ENCODE peak calls at places on chromosome 2, in ten cellular contexts. Q is germinal center; N is activated T-helper 1 cell treated with anti-CD3 and anti-CD28 coated beads, Interleukin-2, amount 50 U/mL, for 16 hours; C is stimulated activated CD8-positive, alpha-beta memory T cell treated with anti-CD3 and anti-CD28 coated beads, Interleukin-15, amount 100 ng/mL, for 1 hour; W is activated CD4-positive, alpha-beta T cell treated with anti-CD3 and anti-CD28 coated beads, Interleukin-2, amount 50 U/mL, for 48 hours; F is KBM-7; D is endothelial cell; I is stimulated activated CD4-positive, alpha-beta T cell treated with anti-CD3 and anti-CD28 coated beads, Interleukin-2, amount 100 ng/mL, for 4 hours; J is mesenteric fat pad; G is astrocyte. T is an unnamed sample.

GRCh38 chr2:234835738-234836137 is 116.1 kb upstream of the SH3BP4 start:
- DNase-seq in Q (no peak), N (no peak), C (no peak), W (no peak), F (no peak), D (no peak), I (no peak), J (no peak), G (no peak), T (no peak)

GRCh38 chr2:83689402-83689801 is 769.7 kb downstream of the SUCLG1 start:
- DNase-seq in Q (no peak), N (no peak), C (no peak), W (no peak), F (no peak), D (no peak), I (no peak), J (no peak), G (no peak), T (no peak)

GRCh38 chr2:181300600-181301291 is 156.4 kb upstream of the ITGA4 start:
- DNase-seq in Q (no peak), N (no peak), C (no peak), W (no peak), F (peak), D (no peak), I (no peak), J (no peak), G (no peak), T (no peak)

GRCh38 chr2:109459485-109459884 is 154.3 kb downstream of the SEPTIN10 start:
- DNase-seq in Q (no peak), N (no peak), C (no peak), W (no peak), F (no peak), D (no peak), I (no peak), J (peak), G (peak), T (no peak)

GRCh38 chr2:224775638-224776037 is 59.5 kb upstream of the CCDC195 start:
- DNase-seq in Q (no peak), N (no peak), C (no peak), W (no peak), F (no peak), D (no peak), I (no peak), J (no peak), G (no peak), T (no peak)

GRCh38 chr2:172113617-172114016 is 10.9 kb upstream of the DLX2 start:
- DNase-seq in Q (no peak), N (no peak), C (no peak), W (no peak), F (peak), D (no peak), I (no peak), J (no peak), G (peak), T (no peak)

GRCh38 chr2:67840460-67841068 is 222.2 kb downstream of the C1D start:
- DNase-seq in Q (peak), N (no peak), C (no peak), W (peak), F (peak), D (peak), I (no peak), J (no peak), G (peak), T (peak)

GRCh38 chr2:21372654-21373053 is 248.9 kb downstream of the TDRD15 start:
- DNase-seq in Q (no peak), N (no peak), C (no peak), W (no peak), F (peak), D (peak), I (no peak), J (no peak), G (no peak), T (no peak)

GRCh38 chr2:104969564-104969963 is 68.3 kb upstream of the MRPS9 start:
- DNase-seq in Q (no peak), N (no peak), C (no peak), W (no peak), F (peak), D (no peak), I (no peak), J (no peak), G (peak), T (no peak)

GRCh38 chr2:234771985-234772774 is 179.6 kb upstream of the SH3BP4 start:
- DNase-seq in Q (no peak), N (no peak), C (no peak), W (no peak), F (no peak), D (no peak), I (no peak), J (no peak), G (peak), T (no peak)

GRCh38 chr2:171318463-171318934 is 115.3 kb downstream of the METTL8 start:
- DNase-seq in Q (no peak), N (no peak), C (no peak), W (peak), F (no peak), D (no peak), I (no peak), J (no peak), G (peak), T (no peak)